ENCODE peak calls at places on chromosome 7, in nine cellular contexts. One of them, this sample, is unnamed. For H3K27me3, the result is how much of the 10 kb centered on the place peaks cover.

GRCh38 chr7:41256186-41256945 is 446.5 kb downstream of the INHBA start:
- DNase-seq in mesenchymal stem cell: no peak
- DNase-seq in IMR-90: peak
- DNase-seq in lower lobe of right lung: no peak
- DNase-seq in CD4-positive, alpha-beta memory T cell: no peak
- DNase-seq in astrocyte: peak
- DNase-seq in heart left ventricle: no peak
- DNase-seq in MM.1S: no peak
- DNase-seq in body of pancreas: no peak
- DNase-seq in this sample: no peak

GRCh38 chr7:121447191-121447920 is 51.2 kb upstream of the FAM3C start:
- DNase-seq in CD4-positive, alpha-beta memory T cell: no peak
- DNase-seq in astrocyte: no peak
- DNase-seq in lower lobe of right lung: no peak
- DNase-seq in heart left ventricle: peak
- DNase-seq in IMR-90: no peak
- DNase-seq in MM.1S: no peak
- DNase-seq in mesenchymal stem cell: no peak
- DNase-seq in body of pancreas: no peak
- DNase-seq in this sample: no peak

GRCh38 chr7:85851571-85852193 is 664.8 kb upstream of the SEMA3D start:
- DNase-seq in astrocyte: peak
- DNase-seq in IMR-90: peak
- DNase-seq in lower lobe of right lung: no peak
- DNase-seq in CD4-positive, alpha-beta memory T cell: no peak
- DNase-seq in heart left ventricle: no peak
- DNase-seq in MM.1S: peak
- DNase-seq in body of pancreas: no peak
- DNase-seq in mesenchymal stem cell: peak
- DNase-seq in this sample: no peak

GRCh38 chr7:11486271-11486670 is 345.7 kb downstream of the THSD7A start:
- DNase-seq in CD4-positive, alpha-beta memory T cell: no peak
- DNase-seq in mesenchymal stem cell: no peak
- DNase-seq in MM.1S: no peak
- DNase-seq in IMR-90: no peak
- DNase-seq in heart left ventricle: no peak
- DNase-seq in astrocyte: no peak
- DNase-seq in lower lobe of right lung: no peak
- DNase-seq in body of pancreas: no peak
- DNase-seq in this sample: no peak

GRCh38 chr7:69365588-69366241 is 232.6 kb upstream of the AUTS2 start:
- DNase-seq in lower lobe of right lung: no peak
- DNase-seq in mesenchymal stem cell: peak
- DNase-seq in heart left ventricle: no peak
- DNase-seq in MM.1S: no peak
- DNase-seq in CD4-positive, alpha-beta memory T cell: no peak
- DNase-seq in IMR-90: no peak
- DNase-seq in astrocyte: peak
- DNase-seq in body of pancreas: no peak
- DNase-seq in this sample: no peak

GRCh38 chr7:301291-302053 is 11.5 kb downstream of the FOXL3 start:
- DNase-seq in IMR-90: no peak
- DNase-seq in mesenchymal stem cell: no peak
- DNase-seq in MM.1S: no peak
- DNase-seq in CD4-positive, alpha-beta memory T cell: no peak
- DNase-seq in lower lobe of right lung: no peak
- DNase-seq in astrocyte: no peak
- DNase-seq in heart left ventricle: no peak
- DNase-seq in body of pancreas: no peak
- DNase-seq in this sample: no peak

GRCh38 chr7:113256883-113257531 is 138.7 kb upstream of the SMIM30 start:
- DNase-seq in CD4-positive, alpha-beta memory T cell: no peak
- DNase-seq in astrocyte: no peak
- DNase-seq in mesenchymal stem cell: no peak
- DNase-seq in heart left ventricle: no peak
- DNase-seq in lower lobe of right lung: no peak
- DNase-seq in MM.1S: peak
- DNase-seq in IMR-90: no peak
- DNase-seq in body of pancreas: no peak
- DNase-seq in this sample: no peak

GRCh38 chr7:64992971-64993370 is 2.1 kb upstream of the ZNF117 start:
- DNase-seq in MM.1S: no peak
- DNase-seq in body of pancreas: no peak
- DNase-seq in IMR-90: no peak
- DNase-seq in heart left ventricle: no peak
- DNase-seq in astrocyte: peak
- DNase-seq in mesenchymal stem cell: no peak
- DNase-seq in lower lobe of right lung: no peak
- DNase-seq in CD4-positive, alpha-beta memory T cell: no peak
- DNase-seq in this sample: no peak

GRCh38 chr7:101820703-101821102 is 3.3 kb downstream of the CUX1 start:
- DNase-seq in heart left ventricle: no peak
- DNase-seq in astrocyte: no peak
- DNase-seq in CD4-positive, alpha-beta memory T cell: no peak
- DNase-seq in body of pancreas: no peak
- DNase-seq in MM.1S: no peak
- DNase-seq in mesenchymal stem cell: no peak
- DNase-seq in IMR-90: no peak
- DNase-seq in lower lobe of right lung: no peak
- DNase-seq in this sample: no peak

GRCh38 chr7:435518-436366 is 83.9 kb downstream of the PDGFA start:
- DNase-seq in CD4-positive, alpha-beta memory T cell: no peak
- DNase-seq in lower lobe of right lung: peak
- DNase-seq in body of pancreas: no peak
- DNase-seq in MM.1S: no peak
- DNase-seq in IMR-90: peak
- DNase-seq in mesenchymal stem cell: no peak
- DNase-seq in astrocyte: peak
- DNase-seq in heart left ventricle: no peak
- DNase-seq in this sample: no peak

GRCh38 chr7:22250390-22250789 is 106.6 kb downstream of the RAPGEF5 start:
- DNase-seq in mesenchymal stem cell: no peak
- DNase-seq in astrocyte: no peak
- DNase-seq in lower lobe of right lung: no peak
- DNase-seq in CD4-positive, alpha-beta memory T cell: no peak
- DNase-seq in IMR-90: no peak
- DNase-seq in MM.1S: no peak
- DNase-seq in body of pancreas: no peak
- DNase-seq in heart left ventricle: no peak
- DNase-seq in this sample: no peak

GRCh38 chr7:108637049-108637621 is 67.5 kb downstream of the DNAJB9 start:
- DNase-seq in IMR-90: no peak
- DNase-seq in mesenchymal stem cell: no peak
- DNase-seq in MM.1S: no peak
- DNase-seq in lower lobe of right lung: peak
- DNase-seq in heart left ventricle: no peak
- DNase-seq in astrocyte: no peak
- DNase-seq in body of pancreas: no peak
- DNase-seq in CD4-positive, alpha-beta memory T cell: no peak
- DNase-seq in this sample: no peak

GRCh38 chr7:130350945-130351663 is 6.5 kb downstream of the CPA5 start:
- DNase-seq in CD4-positive, alpha-beta memory T cell: no peak
- DNase-seq in mesenchymal stem cell: peak
- DNase-seq in heart left ventricle: peak
- DNase-seq in IMR-90: no peak
- DNase-seq in body of pancreas: no peak
- DNase-seq in astrocyte: no peak
- DNase-seq in lower lobe of right lung: no peak
- DNase-seq in MM.1S: no peak
- DNase-seq in this sample: peak

GRCh38 chr7:12719141-12719919 is 31.9 kb downstream of the ARL4A start:
- DNase-seq in mesenchymal stem cell: no peak
- DNase-seq in body of pancreas: no peak
- DNase-seq in heart left ventricle: no peak
- DNase-seq in lower lobe of right lung: no peak
- DNase-seq in MM.1S: no peak
- DNase-seq in CD4-positive, alpha-beta memory T cell: no peak
- DNase-seq in astrocyte: peak
- DNase-seq in IMR-90: peak
- DNase-seq in this sample: no peak

GRCh38 chr7:17674166-17674955 is 265.9 kb downstream of the SNX13 start:
- DNase-seq in MM.1S: no peak
- DNase-seq in body of pancreas: no peak
- DNase-seq in lower lobe of right lung: no peak
- DNase-seq in mesenchymal stem cell: no peak
- DNase-seq in IMR-90: no peak
- DNase-seq in heart left ventricle: no peak
- DNase-seq in astrocyte: no peak
- DNase-seq in CD4-positive, alpha-beta memory T cell: no peak
- DNase-seq in this sample: no peak

GRCh38 chr7:51606601-51607154 is 290.1 kb upstream of the COBL start:
- DNase-seq in CD4-positive, alpha-beta memory T cell: no peak
- DNase-seq in lower lobe of right lung: no peak
- DNase-seq in IMR-90: no peak
- DNase-seq in mesenchymal stem cell: no peak
- DNase-seq in heart left ventricle: no peak
- DNase-seq in MM.1S: no peak
- DNase-seq in body of pancreas: no peak
- DNase-seq in astrocyte: no peak
- DNase-seq in this sample: no peak

GRCh38 chr7:13904689-13905088 is 84.8 kb downstream of the ETV1 start:
- DNase-seq in heart left ventricle: no peak
- DNase-seq in MM.1S: no peak
- DNase-seq in mesenchymal stem cell: peak
- DNase-seq in body of pancreas: no peak
- DNase-seq in lower lobe of right lung: no peak
- DNase-seq in IMR-90: peak
- DNase-seq in astrocyte: peak
- DNase-seq in CD4-positive, alpha-beta memory T cell: no peak
- DNase-seq in this sample: no peak

DNA sequence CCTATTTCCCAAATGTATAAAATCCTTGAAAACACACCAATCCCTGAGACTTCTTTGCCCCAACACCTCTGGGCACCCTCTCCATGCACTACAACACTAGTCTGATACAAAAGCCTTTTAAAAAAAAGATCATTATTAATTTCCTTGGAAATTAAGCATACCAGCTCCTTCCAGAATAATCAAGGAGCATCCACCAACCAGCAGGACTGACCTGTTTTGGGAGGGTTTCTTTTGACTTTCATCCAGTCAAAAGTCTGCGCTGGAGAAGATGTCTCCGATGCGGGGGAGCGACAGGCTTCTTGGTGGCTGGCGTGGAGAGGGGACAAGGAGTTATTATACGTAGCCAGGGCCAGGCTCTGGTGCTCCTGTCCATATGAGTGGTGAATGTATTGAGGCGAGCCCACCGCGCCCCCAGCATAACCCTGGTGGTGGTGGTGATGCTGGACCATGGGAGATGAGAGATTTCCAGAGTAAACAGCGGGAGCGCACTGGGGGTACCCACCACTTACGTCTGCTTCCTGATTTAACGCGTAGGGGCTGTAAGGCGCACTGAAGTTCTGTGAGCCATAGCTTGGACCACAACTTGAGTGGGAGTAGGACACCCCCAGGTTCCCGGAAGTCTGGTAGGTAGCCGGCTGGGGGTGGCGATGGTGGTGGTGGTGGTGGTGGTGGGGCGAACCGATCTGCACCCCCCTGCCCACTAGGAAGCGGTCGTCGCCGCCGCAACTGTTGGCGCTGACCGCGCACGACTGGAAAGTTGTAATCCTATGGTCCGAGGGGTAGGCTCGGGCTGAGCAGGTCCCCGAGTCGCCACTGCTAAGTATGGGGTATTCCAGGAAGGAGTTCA is 527 bp downstream of the HOXA1 start:
- DNase-seq in heart left ventricle: no peak
- DNase-seq in astrocyte: peak
- DNase-seq in CD4-positive, alpha-beta memory T cell: peak
- DNase-seq in mesenchymal stem cell: no peak
- DNase-seq in MM.1S: no peak
- DNase-seq in body of pancreas: no peak
- DNase-seq in IMR-90: peak
- DNase-seq in lower lobe of right lung: no peak
- DNase-seq in this sample: no peak
- H3K27me3 ChIP-seq in heart left ventricle: half or more
- H3K27me3 ChIP-seq in astrocyte: half or more
- H3K27me3 ChIP-seq in CD4-positive, alpha-beta memory T cell: under half
- H3K27me3 ChIP-seq in mesenchymal stem cell: under half
- H3K27me3 ChIP-seq in MM.1S: under half
- H3K27me3 ChIP-seq in body of pancreas: under half
- H3K27me3 ChIP-seq in IMR-90: under half
- H3K27me3 ChIP-seq in lower lobe of right lung: under half
- H3K27me3 ChIP-seq in this sample: under half

DNA sequence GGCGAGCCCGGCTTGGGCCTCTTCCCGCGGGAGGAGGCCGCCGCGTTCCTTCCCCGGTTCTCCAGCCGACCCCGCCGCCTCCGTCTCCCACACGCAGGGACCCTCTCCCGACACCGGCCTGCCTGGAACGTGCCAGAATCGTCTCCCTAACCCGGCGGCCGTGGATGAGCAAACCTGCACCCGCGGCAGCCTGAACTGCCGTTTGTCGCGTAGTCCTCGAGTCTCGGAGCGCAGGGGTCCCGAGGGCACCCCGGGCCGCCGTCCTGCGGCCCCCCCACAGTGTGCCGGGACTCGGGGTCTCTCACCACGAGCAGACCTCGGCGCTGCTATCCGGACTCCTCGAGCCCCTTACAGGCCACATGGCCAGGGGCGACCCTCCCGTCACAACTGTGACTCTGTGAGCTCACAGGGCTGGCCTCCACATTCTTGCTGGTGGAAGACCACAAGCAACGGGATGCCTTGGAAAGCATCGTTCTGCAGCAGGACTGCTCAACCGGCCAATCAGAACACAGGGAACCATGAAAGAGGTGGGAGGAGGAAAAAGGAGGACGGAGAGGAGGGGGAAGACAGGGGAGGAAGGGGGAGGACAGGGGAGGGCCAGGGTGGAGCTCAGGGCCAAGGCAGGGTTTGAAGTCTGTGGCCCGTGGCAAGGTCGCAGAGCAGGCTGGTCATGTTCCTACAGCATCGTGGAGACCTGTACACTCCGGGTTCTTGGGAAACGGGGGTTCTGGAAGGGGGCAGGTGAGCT is 276.9 kb downstream of the DNAJB6 start:
- DNase-seq in body of pancreas: no peak
- DNase-seq in lower lobe of right lung: no peak
- DNase-seq in CD4-positive, alpha-beta memory T cell: no peak
- DNase-seq in astrocyte: no peak
- DNase-seq in MM.1S: no peak
- DNase-seq in heart left ventricle: no peak
- DNase-seq in IMR-90: no peak
- DNase-seq in mesenchymal stem cell: no peak
- DNase-seq in this sample: no peak
- H3K4me3 ChIP-seq in body of pancreas: no peak
- H3K4me3 ChIP-seq in lower lobe of right lung: peak
- H3K4me3 ChIP-seq in CD4-positive, alpha-beta memory T cell: no peak
- H3K4me3 ChIP-seq in astrocyte: peak
- H3K4me3 ChIP-seq in MM.1S: no peak
- H3K4me3 ChIP-seq in heart left ventricle: peak
- H3K4me3 ChIP-seq in IMR-90: no peak
- H3K4me3 ChIP-seq in mesenchymal stem cell: peak
- H3K4me3 ChIP-seq in this sample: no peak

GRCh38 chr7:29806131-29806792 is at the start of gene WIPF3:
- DNase-seq in IMR-90: no peak
- DNase-seq in heart left ventricle: peak
- DNase-seq in body of pancreas: peak
- DNase-seq in astrocyte: no peak
- DNase-seq in lower lobe of right lung: peak
- DNase-seq in CD4-positive, alpha-beta memory T cell: no peak
- DNase-seq in mesenchymal stem cell: peak
- DNase-seq in MM.1S: peak
- DNase-seq in this sample: no peak
- H3K27me3 ChIP-seq in IMR-90: half or more
- H3K27me3 ChIP-seq in heart left ventricle: under half
- H3K27me3 ChIP-seq in body of pancreas: under half
- H3K27me3 ChIP-seq in astrocyte: half or more
- H3K27me3 ChIP-seq in lower lobe of right lung: half or more
- H3K27me3 ChIP-seq in CD4-positive, alpha-beta memory T cell: under half
- H3K27me3 ChIP-seq in mesenchymal stem cell: half or more
- H3K27me3 ChIP-seq in MM.1S: under half
- H3K27me3 ChIP-seq in this sample: under half

GRCh38 chr7:151348970-151349369 is 7.4 kb downstream of the NUB1 start:
- DNase-seq in heart left ventricle: no peak
- DNase-seq in IMR-90: no peak
- DNase-seq in CD4-positive, alpha-beta memory T cell: no peak
- DNase-seq in MM.1S: no peak
- DNase-seq in astrocyte: no peak
- DNase-seq in lower lobe of right lung: no peak
- DNase-seq in mesenchymal stem cell: no peak
- DNase-seq in body of pancreas: no peak
- DNase-seq in this sample: peak
- H3K4me3 ChIP-seq in heart left ventricle: no peak
- H3K4me3 ChIP-seq in IMR-90: no peak
- H3K4me3 ChIP-seq in CD4-positive, alpha-beta memory T cell: peak
- H3K4me3 ChIP-seq in MM.1S: no peak
- H3K4me3 ChIP-seq in astrocyte: no peak
- H3K4me3 ChIP-seq in lower lobe of right lung: no peak
- H3K4me3 ChIP-seq in mesenchymal stem cell: no peak
- H3K4me3 ChIP-seq in body of pancreas: no peak
- H3K4me3 ChIP-seq in this sample: no peak